ENCODE peak calls at places on chromosomes 3 and 15, in eight cellular contexts. D is GM12864, H is PC-3, F is lung, C is MM.1S, X is foreskin keratinocyte, M is stomach, V is H9. R is an unnamed sample.

GRCh38 chr3:487580-487979 is 291.0 kb downstream of the CHL1 start:
- DNase-seq in D (no peak), H (peak; percentile 19), F (no peak), C (no peak), X (peak; percentile 49), M (no peak), V (no peak), R (no peak)

GRCh38 chr15:45180648-45181436 is 6.9 kb downstream of the SHF start:
- DNase-seq in D (no peak), H (no peak), F (no peak), C (no peak), X (no peak), M (no peak), V (no peak), R (no peak)

GRCh38 chr15:78146437-78147154 is 2.6 kb upstream of the IDH3A start:
- DNase-seq in D (no peak), H (no peak), F (no peak), C (no peak), X (peak; percentile 41), M (peak; percentile 5), V (no peak), R (no peak)

GRCh38 chr15:33200903-33201302 is 6.4 kb upstream of the FMN1 start:
- DNase-seq in D (no peak), H (peak; percentile 49), F (no peak), C (no peak), X (peak; percentile 38), M (no peak), V (no peak), R (no peak)

GRCh38 chr3:99111235-99111634 is 209.7 kb upstream of the DCBLD2 start:
- DNase-seq in D (no peak), H (peak; percentile 59), F (no peak), C (no peak), X (peak; percentile 66), M (no peak), V (no peak), R (no peak)

GRCh38 chr3:4997946-4998345 is 18.7 kb downstream of the BHLHE40 start:
- DNase-seq in D (no peak), H (no peak), F (no peak), C (no peak), X (no peak), M (no peak), V (no peak), R (no peak)

GRCh38 chr3:111739241-111739952 is 119.7 kb upstream of the PHLDB2 start:
- DNase-seq in D (no peak), H (peak; percentile 96), F (no peak), C (no peak), X (peak; percentile 99), M (peak; percentile 52), V (no peak), R (no peak)

GRCh38 chr15:69668049-69668705 is 215.6 kb downstream of the RPLP1 start:
- DNase-seq in D (no peak), H (no peak), F (no peak), C (peak; percentile 64), X (no peak), M (no peak), V (no peak), R (peak; percentile 22)

GRCh38 chr3:172836390-172836997 is 86.0 kb downstream of the ECT2 start:
- DNase-seq in D (peak; percentile 5), H (peak; percentile 63), F (no peak), C (peak; percentile 29), X (peak; percentile 32), M (no peak), V (no peak), R (peak; percentile 24)

GRCh38 chr3:176160997-176161396 is 1036.3 kb downstream of the TBL1XR1 start:
- DNase-seq in D (no peak), H (no peak), F (no peak), C (no peak), X (no peak), M (no peak), V (no peak), R (no peak)

GRCh38 chr15:64144565-64145281 is 6.8 kb upstream of the SNX22 start:
- DNase-seq in D (peak; percentile 59), H (no peak), F (no peak), C (no peak), X (no peak), M (no peak), V (no peak), R (peak; percentile 81)

GRCh38 chr3:183428140-183429023 is at the start of gene MCF2L2:
- DNase-seq in D (peak; percentile 7), H (peak; percentile 72), F (peak; percentile 55), C (peak; percentile 93), X (no peak), M (peak; percentile 54), V (peak; percentile 78), R (peak; percentile 91)

GRCh38 chr3:128784843-128785242 is 58.9 kb downstream of the RAB7A start:
- DNase-seq in D (no peak), H (no peak), F (no peak), C (no peak), X (no peak), M (no peak), V (no peak), R (no peak)

GRCh38 chr3:128782282-128783146 is 56.5 kb downstream of the RAB7A start:
- DNase-seq in D (no peak), H (no peak), F (no peak), C (no peak), X (no peak), M (no peak), V (no peak), R (no peak)

GRCh38 chr3:128786434-128787020 is 60.5 kb downstream of the RAB7A start:
- DNase-seq in D (no peak), H (no peak), F (no peak), C (no peak), X (no peak), M (no peak), V (no peak), R (no peak)

GRCh38 chr3:128783774-128784173 is 57.8 kb downstream of the RAB7A start:
- DNase-seq in D (no peak), H (no peak), F (no peak), C (no peak), X (no peak), M (no peak), V (no peak), R (no peak)

DNA sequence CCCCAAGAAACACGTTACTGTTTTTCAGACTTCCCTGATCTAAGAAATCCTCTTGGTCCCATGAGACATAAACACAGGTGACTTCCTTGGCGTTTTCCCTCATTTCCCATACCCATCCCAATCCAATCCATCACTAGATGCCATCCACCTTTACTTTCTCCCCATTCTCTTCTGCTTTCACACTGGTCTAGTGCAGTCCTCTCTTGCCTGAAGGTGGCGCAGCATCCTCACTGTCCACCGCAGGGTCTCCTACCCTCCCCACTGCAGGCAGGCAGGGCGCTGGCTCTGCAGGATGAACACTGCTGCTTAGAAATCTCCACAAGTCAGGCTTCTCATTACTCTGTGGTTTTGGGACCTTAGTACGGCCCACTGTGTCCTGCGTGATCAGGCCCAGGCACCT is 58.2 kb downstream of the RAB7A start:
- DNase-seq in D (no peak), H (no peak), F (no peak), C (no peak), X (no peak), M (no peak), V (peak; percentile 83), R (no peak)
- TF ChIP-seq CTCF in D (peak; percentile 70), H (peak; percentile 46), F (no peak), C (peak; percentile 16), X (peak; percentile 54), M (no peak), V (peak; percentile 82), R (peak; percentile 43)

GRCh38 chr3:37688756-37689155 is 172.9 kb upstream of the CTDSPL start:
- DNase-seq in D (no peak), H (no peak), F (no peak), C (no peak), X (no peak), M (no peak), V (no peak), R (no peak)

GRCh38 chr3:37689645-37690356 is 171.9 kb upstream of the CTDSPL start:
- DNase-seq in D (no peak), H (no peak), F (no peak), C (no peak), X (no peak), M (no peak), V (no peak), R (no peak)

GRCh38 chr3:37683321-37683720 is 178.4 kb upstream of the CTDSPL start:
- DNase-seq in D (no peak), H (no peak), F (no peak), C (no peak), X (no peak), M (no peak), V (no peak), R (no peak)

GRCh38 chr3:37687966-37688365 is 173.7 kb upstream of the CTDSPL start:
- DNase-seq in D (no peak), H (no peak), F (no peak), C (no peak), X (no peak), M (no peak), V (no peak), R (no peak)

DNA sequence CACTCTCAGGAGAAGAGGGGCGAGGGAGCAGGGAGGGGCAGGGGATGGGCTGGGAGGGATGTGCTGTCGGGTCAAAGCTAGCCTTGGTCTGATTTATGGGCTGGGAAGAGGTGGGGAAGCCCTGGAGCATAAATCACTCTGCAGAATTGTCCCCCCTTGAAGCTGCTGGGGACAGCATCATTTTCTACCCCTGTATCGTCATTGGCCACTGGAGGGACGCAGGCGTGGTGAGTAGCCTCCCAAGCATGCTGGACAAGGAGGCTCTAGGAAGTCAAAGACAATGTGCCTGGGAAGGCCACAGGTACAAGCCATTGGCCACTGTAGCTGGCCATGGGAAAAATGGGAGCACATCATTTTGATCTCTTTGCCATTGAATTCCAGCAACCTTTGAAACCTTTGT is 175.5 kb upstream of the CTDSPL start:
- DNase-seq in D (no peak), H (no peak), F (no peak), C (no peak), X (no peak), M (no peak), V (peak; percentile 53), R (no peak)
- TF ChIP-seq CTCF in D (no peak), H (no peak), F (no peak), C (no peak), X (no peak), M (no peak), V (peak; percentile 51), R (no peak)

GRCh38 chr15:73936181-73936580 is 9.9 kb downstream of the LOXL1 start:
- DNase-seq in D (no peak), H (no peak), F (no peak), C (no peak), X (peak; percentile 71), M (no peak), V (no peak), R (no peak)
- TF ChIP-seq CTCF in D (no peak), H (no peak), F (no peak), C (no peak), X (peak; percentile 56), M (no peak), V (peak; percentile 30), R (no peak)

DNA sequence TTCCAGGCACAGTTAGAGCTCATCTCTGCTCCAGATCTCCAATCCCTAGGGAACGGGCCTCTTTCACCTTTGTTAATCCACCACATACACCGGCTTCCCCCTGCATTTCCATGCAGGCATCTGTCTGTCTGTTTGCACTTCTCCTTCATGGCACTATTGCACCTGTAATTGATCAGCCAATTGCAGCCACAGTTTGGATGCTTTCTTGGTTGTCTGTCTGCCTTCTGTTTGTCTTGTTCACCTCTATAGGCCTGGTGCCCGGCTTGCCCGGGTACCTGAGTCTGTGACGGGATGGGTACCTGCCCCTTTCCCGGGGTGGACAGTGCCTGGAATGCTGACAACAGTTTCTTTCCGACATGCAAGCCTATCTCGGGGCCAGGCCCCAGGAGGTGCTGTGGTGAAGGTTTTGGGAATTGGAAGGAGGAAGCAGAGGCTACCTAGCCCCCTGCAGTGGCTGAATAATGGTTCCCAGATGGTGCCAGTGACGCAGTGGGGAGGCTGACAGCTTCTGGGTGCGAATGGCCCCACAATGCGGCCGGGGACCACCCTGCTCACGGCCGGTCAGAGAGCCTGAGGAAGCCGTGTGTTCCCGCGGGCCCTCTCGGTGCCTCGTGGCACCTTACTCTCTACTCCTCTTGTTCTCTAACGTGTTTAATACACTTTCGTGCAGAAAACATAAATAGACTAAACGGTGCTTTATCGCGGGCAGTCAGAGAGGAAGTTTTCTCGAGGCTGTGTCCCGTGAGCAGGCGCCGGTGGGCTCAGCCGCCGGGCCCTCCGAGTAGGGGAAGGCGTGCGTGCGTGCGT is 31.3 kb upstream of the RAB6B start:
- DNase-seq in D (no peak), H (no peak), F (no peak), C (no peak), X (no peak), M (no peak), V (peak; percentile 68), R (peak; percentile 16)
- TF ChIP-seq CTCF in D (no peak), H (no peak), F (no peak), C (no peak), X (no peak), M (no peak), V (peak; percentile 29), R (no peak)